ENCODE peak calls at places on chromosomes 4 and X, in seven cellular contexts. H is GM23248, T is GM23338, I is PC-3, S is SK-N-SH, X is OCI-LY7, A is Karpas-422. K is an unnamed sample.

GRCh38 chr4:38489924-38490639 is 173.9 kb upstream of the KLF3 start:
- DNase-seq in T (peak; percentile 19), S (no peak), A (no peak), X (no peak), I (peak; percentile 48), H (peak; percentile 48), K (peak; percentile 37)

GRCh38 chr4:140180577-140180976 is 26.6 kb upstream of the MAML3 start:
- DNase-seq in X (no peak), I (peak; percentile 88), S (no peak), A (no peak), T (no peak), H (no peak), K (no peak)

GRCh38 chr4:108466936-108467902 is 153.2 kb upstream of the RPL34 start:
- DNase-seq in X (no peak), T (no peak), H (peak; percentile 71), A (no peak), I (peak; percentile 46), S (no peak), K (no peak)

GRCh38 chr4:6362896-6363295 is 93.2 kb downstream of the WFS1 start:
- DNase-seq in I (peak; percentile 16), X (peak; percentile 22), T (peak; percentile 78), A (peak; percentile 61), H (peak; percentile 49), S (no peak), K (peak; percentile 65)

GRCh38 chr4:170979736-170980135 is 833.5 kb upstream of the GALNTL6 start:
- DNase-seq in I (no peak), A (no peak), H (no peak), T (no peak), X (no peak), S (no peak), K (peak; percentile 8)

GRCh38 chrX:22577181-22577580 is 304.5 kb downstream of the CBLL2 start:
- DNase-seq in S (no peak), H (peak; percentile 84), A (no peak), X (no peak), I (peak; percentile 84), T (no peak), K (peak; percentile 4)

GRCh38 chr4:140100771-140101170 is 53.2 kb downstream of the MAML3 start:
- DNase-seq in T (no peak), I (no peak), A (no peak), H (no peak), X (no peak), S (no peak), K (no peak)

GRCh38 chrX:134171661-134172587 is 65.1 kb upstream of the CCDC160 start:
- DNase-seq in A (no peak), X (no peak), I (no peak), H (peak; percentile 11), S (peak; percentile 64), T (peak; percentile 66), K (peak; percentile 40)

GRCh38 chrX:111719426-111720210 is 38.6 kb downstream of the ALG13 start:
- DNase-seq in X (peak; percentile 2), H (peak; percentile 14), A (peak; percentile 62), S (peak; percentile 2), I (peak; percentile 12), T (peak; percentile 2), K (peak; percentile 13)

GRCh38 chrX:39162322-39162721 is 361.1 kb downstream of the MID1IP1 start:
- DNase-seq in X (no peak), A (no peak), T (peak; percentile 44), S (no peak), H (no peak), I (no peak), K (peak; percentile 45)

GRCh38 chrX:39165185-39165584 is 363.9 kb downstream of the MID1IP1 start:
- DNase-seq in S (no peak), X (no peak), A (peak; percentile 28), T (no peak), I (no peak), H (no peak), K (no peak)

GRCh38 chrX:39165773-39166172 is 364.5 kb downstream of the MID1IP1 start:
- DNase-seq in X (no peak), I (no peak), T (no peak), A (no peak), H (no peak), S (no peak), K (no peak)

GRCh38 chrX:39163585-39163984 is 362.3 kb downstream of the MID1IP1 start:
- DNase-seq in A (no peak), T (no peak), I (no peak), H (no peak), X (no peak), S (no peak), K (no peak)

DNA sequence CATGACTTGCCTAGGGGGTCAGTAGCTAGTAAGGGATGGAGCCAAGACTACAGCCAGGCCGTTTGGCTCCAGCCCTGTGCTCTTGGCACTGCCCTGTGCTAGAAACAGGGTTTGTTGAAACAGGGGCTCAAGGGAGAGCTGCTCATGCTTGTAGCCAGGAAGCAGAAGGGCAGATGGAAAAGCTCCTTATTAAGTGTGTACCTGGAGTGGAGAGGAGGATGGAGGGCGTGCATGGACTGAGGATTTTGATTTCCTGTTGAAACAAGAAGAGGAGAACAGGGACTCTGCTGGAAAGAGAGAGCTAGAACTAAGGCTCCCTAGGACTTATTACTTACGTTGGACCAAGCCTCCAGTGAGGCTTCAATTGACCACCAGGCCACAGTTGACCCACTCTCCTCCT is 363.0 kb downstream of the MID1IP1 start:
- DNase-seq in S (no peak), A (peak; percentile 28), T (no peak), I (no peak), H (no peak), X (no peak), K (no peak)
- H3K9me2 ChIP-seq in S (no peaks in the 10 kb centered on the region), A (no peaks in the 10 kb centered on the region), T (no peaks in the 10 kb centered on the region), I (no peaks in the 10 kb centered on the region), H (no peaks in the 10 kb centered on the region), X (no peaks in the 10 kb centered on the region), K (no peaks in the 10 kb centered on the region)

GRCh38 chr4:22514431-22514830 is 1.4 kb downstream of the ADGRA3 start:
- DNase-seq in S (no peak), I (no peak), H (peak; percentile 37), A (no peak), T (no peak), X (no peak), K (no peak)
- H3K9me2 ChIP-seq in S (no peaks in the 10 kb centered on the region), I (no peaks in the 10 kb centered on the region), H (no peaks in the 10 kb centered on the region), A (no peaks in the 10 kb centered on the region), T (no peaks in the 10 kb centered on the region), X (no peaks in the 10 kb centered on the region), K (no peaks in the 10 kb centered on the region)

DNA sequence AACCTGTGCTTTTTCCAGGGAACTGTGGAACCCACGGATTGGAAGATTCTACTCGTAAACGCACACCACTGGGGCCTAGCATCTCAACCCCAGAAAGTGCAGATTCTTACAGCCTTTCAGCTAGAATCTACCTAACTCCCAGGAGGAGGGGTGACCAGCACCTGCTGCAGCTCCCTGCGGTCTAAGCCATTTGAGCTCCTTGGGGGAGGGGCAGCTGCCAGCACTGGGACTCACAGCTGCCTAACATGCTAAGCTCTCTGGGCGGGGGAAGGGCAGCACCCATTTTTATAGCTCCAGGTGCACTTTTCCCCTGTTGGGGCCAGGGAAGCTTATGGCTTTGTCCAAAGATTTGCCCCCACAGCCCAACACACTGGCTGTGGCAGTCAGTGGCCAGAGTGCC is 595.7 kb upstream of the EPHA5 start:
- DNase-seq in A (no peak), S (no peak), X (no peak), I (no peak), T (peak; percentile 46), H (no peak), K (no peak)
- H3K9me2 ChIP-seq in A (no peaks in the 10 kb centered on the region), S (no peaks in the 10 kb centered on the region), X (no peaks in the 10 kb centered on the region), I (no peaks in the 10 kb centered on the region), T (peaks cover 4% of the 10 kb centered on the region), H (no peaks in the 10 kb centered on the region), K (no peaks in the 10 kb centered on the region)

GRCh38 chr4:82918091-82918490 is 17.6 kb downstream of the THAP9 start:
- DNase-seq in S (no peak), A (no peak), H (no peak), X (no peak), T (no peak), I (no peak), K (no peak)
- H3K9me2 ChIP-seq in S (no peaks in the 10 kb centered on the region), A (no peaks in the 10 kb centered on the region), H (no peaks in the 10 kb centered on the region), X (no peaks in the 10 kb centered on the region), T (no peaks in the 10 kb centered on the region), I (no peaks in the 10 kb centered on the region), K (no peaks in the 10 kb centered on the region)